ENCODE peak calls at places on chromosomes 11 and 22, in eight cellular contexts. Q, C, W, O, X, U, P and A are unnamed samples.

GRCh38 chr11:102846292-102846691 is 2.9 kb upstream of the MMP3 start:
- DNase-seq in W (peak; percentile 17), X (no peak), Q (peak; percentile 37), C (no peak), O (peak; percentile 69), U (no peak), P (peak; percentile 50), A (no peak)

GRCh38 chr11:74877132-74877531 is 71.8 kb downstream of the XRRA1 start:
- DNase-seq in O (no peak), U (peak; percentile 32), C (no peak), X (no peak), Q (no peak), P (peak; percentile 42), W (peak; percentile 35), A (no peak)

GRCh38 chr11:859394-860131 is 16.9 kb downstream of the TSPAN4 start:
- DNase-seq in P (no peak), C (peak; percentile 79), X (peak; percentile 86), W (peak; percentile 90), U (peak; percentile 97), Q (peak; percentile 87), O (peak; percentile 80), A (peak; percentile 81)

GRCh38 chr11:134754823-134755198 is 342.8 kb upstream of the B3GAT1 start:
- DNase-seq in Q (no peak), P (no peak), X (no peak), O (no peak), W (no peak), C (no peak), U (no peak), A (no peak)

GRCh38 chr11:58286249-58286648 is 18.2 kb upstream of the OR10W1 start:
- DNase-seq in O (peak; percentile 67), Q (peak; percentile 45), C (no peak), P (no peak), U (peak; percentile 54), W (peak; percentile 47), X (no peak), A (no peak)

GRCh38 chr11:11436715-11437313 is 83.8 kb upstream of the CSNK2A3 start:
- DNase-seq in W (no peak), X (peak; percentile 33), P (no peak), O (no peak), C (peak; percentile 45), Q (no peak), U (no peak), A (no peak)

GRCh38 chr11:3855808-3856491 is 486 bp downstream of the STIM1 start:
- DNase-seq in O (no peak), W (no peak), P (no peak), C (peak; percentile 39), X (peak; percentile 51), U (no peak), Q (no peak), A (peak; percentile 57)

GRCh38 chr22:25183959-25184619 is 15.6 kb upstream of the CRYBB3 start:
- DNase-seq in Q (no peak), C (no peak), W (no peak), X (no peak), P (no peak), O (no peak), U (no peak), A (no peak)

GRCh38 chr11:7530013-7530412 is 16.2 kb downstream of the PPFIBP2 start:
- DNase-seq in U (no peak), W (no peak), O (no peak), P (no peak), X (no peak), Q (no peak), C (no peak), A (no peak)

GRCh38 chr11:12724301-12725046 is 50.3 kb downstream of the TEAD1 start:
- DNase-seq in C (peak; percentile 97), O (peak; percentile 96), U (peak; percentile 97), X (peak; percentile 77), Q (peak; percentile 85), W (peak; percentile 95), P (peak; percentile 88), A (peak; percentile 97)

GRCh38 chr11:12123177-12123576 is 12.8 kb downstream of the MICAL2 start:
- DNase-seq in O (peak; percentile 75), U (peak; percentile 74), Q (peak; percentile 73), C (no peak), X (no peak), P (no peak), W (peak; percentile 90), A (no peak)

GRCh38 chr11:81993755-81994154 is 739.9 kb downstream of the FAM181B start:
- DNase-seq in O (no peak), P (no peak), Q (no peak), U (no peak), W (no peak), C (no peak), X (no peak), A (no peak)

GRCh38 chr11:96486890-96487633 is 97.2 kb downstream of the JRKL start:
- DNase-seq in O (peak; percentile 88), X (peak; percentile 55), P (peak; percentile 88), C (no peak), Q (peak; percentile 9), U (peak; percentile 29), W (no peak), A (peak; percentile 73)
- H3K4me3 ChIP-seq in O (no peak overlapping the region), X (no peak overlapping the region), P (peak overlapping the region; percentile 45), C (no peak overlapping the region), Q (no peak overlapping the region), U (no peak overlapping the region), W (no peak overlapping the region), A (no peak overlapping the region)

GRCh38 chr11:61290905-61291690 is 4.0 kb downstream of the VWCE start:
- DNase-seq in P (no peak), U (no peak), O (no peak), W (no peak), X (no peak), Q (no peak), C (no peak), A (no peak)
- TF ChIP-seq CTCF in P (no peak), U (peak; percentile 16), O (no peak), W (no peak), X (no peak), Q (no peak), C (no peak), A (no peak)

DNA sequence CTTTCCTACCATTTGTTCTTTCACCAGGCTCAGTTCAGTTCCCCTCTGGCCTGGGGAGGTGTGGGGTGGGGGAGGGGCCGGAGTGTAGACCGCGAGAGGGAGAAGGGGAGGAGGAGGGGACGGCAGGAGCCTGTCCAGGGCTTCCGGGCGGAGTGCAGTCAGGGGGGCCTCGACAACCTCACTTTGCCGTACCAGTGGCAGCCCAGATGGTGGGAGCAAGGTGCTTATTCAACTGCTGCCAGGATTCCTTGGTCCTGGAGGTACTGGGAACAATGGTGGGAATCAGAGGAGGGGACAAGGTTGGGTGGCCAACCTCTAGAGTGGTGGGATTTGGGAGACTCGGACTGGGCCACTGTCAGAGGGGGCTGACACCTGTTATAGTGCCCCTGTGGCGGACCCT is 1.2 kb downstream of the BACE1 start:
- DNase-seq in U (no peak), O (no peak), X (peak; percentile 56), P (no peak), Q (no peak), C (no peak), W (no peak), A (no peak)
- H3K4me3 ChIP-seq in U (peak overlapping the region; percentile 78), O (peak overlapping the region; percentile 77), X (peak overlapping the region; percentile 97), P (no peak overlapping the region), Q (peak overlapping the region; percentile 86), C (peak overlapping the region; percentile 70), W (peak overlapping the region; percentile 71), A (no peak overlapping the region)

DNA sequence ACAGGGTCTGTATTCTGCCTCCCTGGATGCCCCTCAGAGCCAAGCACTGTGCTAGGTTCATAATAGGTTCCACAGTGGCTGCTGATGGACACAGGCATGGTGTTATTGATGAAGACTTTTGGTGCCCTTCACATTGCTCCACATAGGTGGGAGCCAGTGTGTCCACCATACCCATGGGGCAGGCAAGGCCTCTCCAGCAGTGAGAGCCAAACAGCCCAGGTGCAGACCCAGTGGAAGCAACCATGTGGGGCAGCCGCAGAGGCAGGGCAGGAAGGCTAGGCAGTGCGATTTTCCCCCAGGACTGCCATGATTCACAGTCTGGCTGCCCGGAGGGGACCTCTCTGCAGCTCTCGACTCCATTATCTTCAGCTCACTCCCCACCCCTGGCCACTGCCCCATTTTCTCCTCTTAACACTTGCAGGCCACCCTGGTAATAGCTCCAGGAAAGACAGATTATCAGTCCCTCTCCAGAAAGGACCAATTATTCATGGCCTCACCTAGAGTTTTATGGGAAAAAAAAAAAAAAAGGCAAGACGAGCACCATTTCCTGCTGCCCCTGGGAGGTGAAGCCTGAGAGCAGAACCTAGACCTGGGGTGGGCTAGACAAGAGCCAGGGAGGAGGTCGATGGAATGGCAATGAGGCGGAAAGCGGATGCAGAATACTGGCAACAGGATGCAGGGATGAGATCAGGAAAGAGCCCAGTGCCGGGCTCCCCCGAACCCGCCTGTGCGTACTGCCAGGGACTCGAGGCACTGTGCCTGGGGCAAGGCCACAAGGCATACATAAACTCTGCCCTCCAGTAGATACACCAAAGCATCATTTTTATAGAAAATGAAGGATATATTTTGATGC is 343.0 kb upstream of the NCAM1 start:
- DNase-seq in W (no peak), P (no peak), X (no peak), Q (no peak), O (no peak), C (no peak), U (no peak), A (no peak)
- TF ChIP-seq CTCF in W (no peak), P (no peak), X (no peak), Q (no peak), O (no peak), C (no peak), U (no peak), A (no peak)

GRCh38 chr11:68010058-68011041 is at the start of gene ALDH3B1:
- DNase-seq in W (peak; percentile 84), O (peak; percentile 39), U (peak; percentile 87), P (peak; percentile 90), X (peak; percentile 93), C (peak; percentile 84), Q (peak; percentile 88), A (peak; percentile 97)
- H3K4me3 ChIP-seq in W (peak within 1 kb of the TSS; percentile 47), O (no peak within 1 kb of the TSS), U (peak within 1 kb of the TSS; percentile 59), P (peak within 1 kb of the TSS; percentile 59), X (no peak within 1 kb of the TSS), C (peak within 1 kb of the TSS; percentile 12), Q (peak within 1 kb of the TSS; percentile 65), A (peak within 1 kb of the TSS; percentile 51)

DNA sequence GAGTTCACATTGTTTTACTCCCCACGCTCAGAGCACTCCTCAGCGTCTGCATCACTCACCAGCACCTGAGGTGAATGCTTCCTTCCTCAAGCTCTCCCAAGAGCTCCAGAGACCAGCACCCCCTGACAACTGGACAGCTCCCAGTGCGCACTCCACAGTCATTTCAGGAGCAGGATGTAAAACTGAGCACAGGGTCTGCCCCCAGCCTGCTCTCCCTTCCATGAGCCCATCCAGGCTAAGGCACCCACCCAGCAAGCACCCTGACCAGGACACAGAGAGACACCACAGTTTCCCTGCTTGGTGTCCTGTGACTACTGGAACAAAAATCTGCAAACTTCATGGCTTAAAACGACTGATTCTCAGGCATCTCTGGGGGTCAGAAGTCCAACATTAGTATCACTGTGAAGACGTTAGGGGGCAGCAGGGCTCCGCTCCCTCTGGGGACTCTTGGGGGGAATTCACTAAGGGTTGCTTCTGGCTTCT is 3.3 kb downstream of the SCGB1D2 start:
- DNase-seq in W (peak; percentile 25), P (no peak), C (no peak), X (peak; percentile 16), U (peak; percentile 58), Q (peak; percentile 35), O (peak; percentile 64), A (peak; percentile 21)
- TF ChIP-seq CTCF in W (peak; percentile 19), P (peak; percentile 38), C (no peak), X (no peak), U (peak; percentile 32), Q (peak; percentile 19), O (no peak), A (no peak)